ENCODE peak calls at places on chromosomes 6 and 20, in four cellular contexts. L is heart right ventricle; Q is CD8-positive, alpha-beta T cell; F is spleen. W is an unnamed sample. For H3K4me1, the result is how much of the 10 kb centered on the place peaks cover.

GRCh38 chr6:147691436-147691835 is 182.9 kb downstream of the SAMD5 start:
- DNase-seq in L (no peak), Q (no peak), F (no peak), W (no peak)

GRCh38 chr6:128098000-128098581 is 197.2 kb upstream of the THEMIS start:
- DNase-seq in L (no peak), Q (no peak), F (no peak), W (no peak)

GRCh38 chr6:89589297-89590074 is 49.1 kb downstream of the LYRM2 start:
- DNase-seq in L (no peak), Q (no peak), F (no peak), W (no peak)

GRCh38 chr6:10451828-10452509 is 37.1 kb upstream of the TFAP2A start:
- DNase-seq in L (no peak), Q (no peak), F (no peak), W (no peak)

GRCh38 chr20:10987651-10988383 is 314.0 kb upstream of the JAG1 start:
- DNase-seq in L (no peak), Q (no peak), F (no peak), W (no peak)

GRCh38 chr6:130070747-130071146 is 52.4 kb downstream of the L3MBTL3 start:
- DNase-seq in L (no peak), Q (no peak), F (no peak), W (no peak)

GRCh38 chr6:45569210-45569945 is 191.6 kb upstream of the SUPT3H start:
- DNase-seq in L (peak), Q (no peak), F (no peak), W (no peak)

GRCh38 chr6:167933847-167934246 is 63.6 kb upstream of the KIF25 start:
- DNase-seq in L (no peak), Q (no peak), F (no peak), W (no peak)

GRCh38 chr6:90938116-90938515 is 351.2 kb upstream of the MAP3K7 start:
- DNase-seq in L (no peak), Q (no peak), F (no peak), W (no peak)

GRCh38 chr6:80165143-80165542 is 58.7 kb downstream of the BCKDHB start:
- DNase-seq in L (no peak), Q (no peak), F (no peak), W (no peak)

GRCh38 chr20:40682104-40683045 is 6.7 kb downstream of the MAFB start:
- DNase-seq in L (peak), Q (no peak), F (peak), W (no peak)

GRCh38 chr6:119337762-119338161 is 11.8 kb downstream of the MAN1A1 start:
- DNase-seq in L (no peak), Q (no peak), F (no peak), W (no peak)

GRCh38 chr6:34656378-34657036 is 40.1 kb downstream of the ILRUN start:
- DNase-seq in L (no peak), Q (no peak), F (no peak), W (peak)

GRCh38 chr20:13337090-13337784 is 116.2 kb downstream of the ISM1 start:
- DNase-seq in L (no peak), Q (no peak), F (no peak), W (no peak)

GRCh38 chr6:155404937-155405336 is 50.7 kb downstream of the NOX3 start:
- DNase-seq in L (no peak), Q (no peak), F (no peak), W (no peak)

GRCh38 chr6:151961809-151962208 is 154.3 kb downstream of the ESR1 start:
- DNase-seq in L (no peak), Q (no peak), F (no peak), W (no peak)

GRCh38 chr6:112429226-112429625 is 82.1 kb downstream of the RFPL4B start:
- DNase-seq in L (no peak), Q (no peak), F (no peak), W (peak)

GRCh38 chr20:24100370-24101011 is 111.9 kb upstream of the GGTLC1 start:
- DNase-seq in L (no peak), Q (peak), F (no peak), W (peak)

DNA sequence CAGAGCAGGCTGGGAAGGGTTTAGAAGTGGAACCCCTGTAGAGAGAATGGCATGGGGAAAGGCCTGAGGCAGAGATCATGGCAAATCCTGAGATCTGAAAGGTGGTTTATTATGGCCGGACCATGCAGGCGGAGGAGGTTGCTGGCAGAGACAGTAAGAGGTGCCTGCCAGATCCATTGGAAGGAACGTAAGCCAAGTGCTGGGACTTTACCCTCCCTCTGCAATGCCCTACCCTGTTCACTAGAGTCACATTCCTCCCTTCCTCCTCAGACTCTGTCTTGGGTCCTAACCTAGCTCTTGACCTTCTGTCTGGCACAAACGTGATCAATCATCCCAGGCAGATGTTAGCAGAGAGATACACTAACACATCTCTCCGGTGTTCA is 66.4 kb upstream of the SLC22A23 start:
- DNase-seq in L (no peak), Q (no peak), F (no peak), W (no peak)
- H3K4me1 ChIP-seq in L (under half), Q (under half), F (under half), W (under half)

GRCh38 chr6:149922642-149923326 is at the start of gene RAET1G:
- DNase-seq in L (peak), Q (peak), F (peak), W (peak)
- TF ChIP-seq CTCF in L (no peak), Q (no peak), F (no peak), W (no peak)

GRCh38 chr6:125097186-125097585 is 56.4 kb upstream of the TPD52L1 start:
- DNase-seq in L (no peak), Q (no peak), F (no peak), W (no peak)

GRCh38 chr6:125098253-125098652 is 55.3 kb upstream of the TPD52L1 start:
- DNase-seq in L (no peak), Q (no peak), F (no peak), W (no peak)

GRCh38 chr6:125101128-125101527 is 52.4 kb upstream of the TPD52L1 start:
- DNase-seq in L (no peak), Q (no peak), F (no peak), W (no peak)

GRCh38 chr6:125100018-125100652 is 53.4 kb upstream of the TPD52L1 start:
- DNase-seq in L (no peak), Q (no peak), F (no peak), W (no peak)

GRCh38 chr6:125099211-125100017 is 54.2 kb upstream of the TPD52L1 start:
- DNase-seq in L (peak), Q (peak), F (peak), W (peak)
- H3K4me3 ChIP-seq in L (peak), Q (peak), F (peak), W (peak)

GRCh38 chr20:4455996-4456395 is 265.7 kb upstream of the PRND start:
- DNase-seq in L (no peak), Q (no peak), F (no peak), W (no peak)
- H3K4me1 ChIP-seq in L (under half), Q (under half), F (under half), W (under half)

DNA sequence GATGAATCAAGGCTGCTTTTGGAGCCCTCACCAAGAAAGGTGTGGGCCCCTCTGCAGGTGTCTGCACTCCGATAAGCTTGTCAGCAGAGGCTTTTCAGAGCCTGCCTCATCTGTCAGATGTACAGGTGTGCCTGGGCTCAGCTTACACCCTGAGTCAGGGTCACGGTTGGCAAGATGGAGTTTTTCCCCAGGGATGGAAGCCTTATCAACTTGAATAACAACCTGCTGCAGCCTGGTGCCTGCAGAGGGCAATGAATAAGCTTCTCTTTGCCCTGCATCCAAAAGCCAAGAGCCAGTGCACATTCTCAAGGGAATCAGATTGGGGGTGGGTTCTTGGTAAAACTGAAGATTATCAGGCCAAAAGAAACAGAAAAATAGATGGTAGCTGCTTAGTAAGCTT is 427.1 kb downstream of the CD83 start:
- DNase-seq in L (no peak), Q (no peak), F (no peak), W (no peak)
- TF ChIP-seq CTCF in L (no peak), Q (no peak), F (no peak), W (no peak)

GRCh38 chr6:5894357-5894756 is 112.4 kb downstream of the NRN1 start:
- DNase-seq in L (peak), Q (no peak), F (no peak), W (no peak)

GRCh38 chr6:5893295-5893694 is 113.4 kb downstream of the NRN1 start:
- DNase-seq in L (no peak), Q (no peak), F (no peak), W (no peak)

GRCh38 chr6:5898102-5898501 is 108.6 kb downstream of the NRN1 start:
- DNase-seq in L (no peak), Q (no peak), F (no peak), W (no peak)

GRCh38 chr6:5898563-5898962 is 108.2 kb downstream of the NRN1 start:
- DNase-seq in L (no peak), Q (no peak), F (no peak), W (no peak)

GRCh38 chr6:5892669-5893068 is 114.1 kb downstream of the NRN1 start:
- DNase-seq in L (no peak), Q (no peak), F (no peak), W (no peak)
- H3K4me3 ChIP-seq in L (peak), Q (peak), F (peak), W (peak)

GRCh38 chr6:116389357-116389756 is 18.6 kb downstream of the DSE start:
- DNase-seq in L (no peak), Q (no peak), F (no peak), W (no peak)
- H3K4me1 ChIP-seq in L (under half), Q (under half), F (half or more), W (under half)

GRCh38 chr20:22245139-22245538 is 339.2 kb downstream of the FOXA2 start:
- DNase-seq in L (no peak), Q (no peak), F (no peak), W (no peak)

GRCh38 chr20:22243063-22243462 is 341.3 kb downstream of the FOXA2 start:
- DNase-seq in L (no peak), Q (no peak), F (no peak), W (no peak)

DNA sequence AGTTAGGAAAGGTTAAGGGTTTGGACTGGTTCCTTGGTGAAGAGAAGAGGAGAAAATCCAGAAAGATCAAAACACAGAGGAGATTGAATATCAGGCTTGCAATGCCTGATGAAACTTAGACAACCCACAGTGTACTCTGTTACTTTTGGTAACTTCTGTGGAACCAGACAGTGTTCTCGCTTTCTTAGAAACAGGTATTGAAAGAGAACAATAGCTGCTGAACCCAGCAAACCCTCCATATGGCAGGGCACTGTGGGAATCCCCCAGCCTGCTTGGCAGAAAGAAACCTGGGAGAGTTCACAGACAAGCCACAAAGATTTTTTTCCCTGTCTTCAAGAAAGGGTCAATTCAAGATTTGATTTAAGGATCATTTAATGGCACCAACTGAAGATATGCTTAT is 342.8 kb downstream of the FOXA2 start:
- DNase-seq in L (no peak), Q (no peak), F (no peak), W (no peak)
- TF ChIP-seq CTCF in L (no peak), Q (no peak), F (no peak), W (no peak)

GRCh38 chr20:32534661-32535240 is 50.4 kb downstream of the NOL4L start:
- DNase-seq in L (no peak), Q (peak), F (no peak), W (no peak)

GRCh38 chr20:32537657-32538525 is 47.2 kb downstream of the NOL4L start:
- DNase-seq in L (no peak), Q (no peak), F (peak), W (no peak)

GRCh38 chr20:32536861-32537656 is 48.1 kb downstream of the NOL4L start:
- DNase-seq in L (peak), Q (peak), F (peak), W (no peak)

GRCh38 chr20:32535316-32535952 is 49.7 kb downstream of the NOL4L start:
- DNase-seq in L (no peak), Q (peak), F (no peak), W (no peak)

GRCh38 chr20:32535953-32536823 is 48.9 kb downstream of the NOL4L start:
- DNase-seq in L (peak), Q (peak), F (peak), W (peak)
- H3K4me3 ChIP-seq in L (peak), Q (peak), F (peak), W (peak)

GRCh38 chr6:15399651-15400470 is 154.0 kb downstream of the JARID2 start:
- DNase-seq in L (peak), Q (no peak), F (no peak), W (peak)

GRCh38 chr6:15400572-15401004 is 154.7 kb downstream of the JARID2 start:
- DNase-seq in L (peak), Q (peak), F (peak), W (peak)

GRCh38 chr6:15401769-15402250 is 155.9 kb downstream of the JARID2 start:
- DNase-seq in L (no peak), Q (no peak), F (no peak), W (no peak)

GRCh38 chr6:15402401-15403045 is 156.7 kb downstream of the JARID2 start:
- DNase-seq in L (no peak), Q (no peak), F (no peak), W (no peak)

GRCh38 chr6:15401120-15401519 is 155.3 kb downstream of the JARID2 start:
- DNase-seq in L (no peak), Q (no peak), F (no peak), W (no peak)
- H3K4me1 ChIP-seq in L (under half), Q (half or more), F (under half), W (half or more)

W was measured in BE2C.